ENCODE peak calls at places on chromosomes 11 and 22, in seven cellular contexts. Y, V, E, M, G, C and S are unnamed samples.

GRCh38 chr22:41576877-41577276 is 12.8 kb downstream of the PMM1 start:
- DNase-seq in Y (peak; percentile 72), V (peak; percentile 62), E (peak; percentile 52), M (no peak), G (peak; percentile 72), C (peak; percentile 82), S (peak; percentile 60)

GRCh38 chr22:49040754-49041467 is 786.8 kb downstream of the BRD1 start:
- DNase-seq in Y (no peak), V (no peak), E (no peak), M (no peak), G (no peak), C (no peak), S (no peak)

GRCh38 chr22:37314315-37315046 is 32.2 kb downstream of the CYTH4 start:
- DNase-seq in Y (no peak), V (no peak), E (no peak), M (no peak), G (no peak), C (no peak), S (no peak)

GRCh38 chr11:65911682-65912568 is 6.9 kb downstream of the C11orf68 start:
- DNase-seq in Y (peak; percentile 69), V (peak; percentile 95), E (peak; percentile 87), M (no peak), G (peak; percentile 79), C (no peak), S (no peak)

GRCh38 chr11:70233511-70233919 is 30.4 kb downstream of the FADD start:
- DNase-seq in Y (no peak), V (peak; percentile 91), E (peak; percentile 91), M (peak; percentile 98), G (peak; percentile 94), C (peak; percentile 58), S (peak; percentile 41)

GRCh38 chr11:30960387-30960992 is 374.3 kb upstream of the MPPED2 start:
- DNase-seq in Y (no peak), V (peak; percentile 76), E (peak; percentile 47), M (peak; percentile 10), G (peak; percentile 75), C (peak; percentile 44), S (no peak)

GRCh38 chr11:2343502-2343901 is 33.6 kb upstream of the CD81 start:
- DNase-seq in Y (no peak), V (no peak), E (no peak), M (no peak), G (no peak), C (no peak), S (no peak)

GRCh38 chr11:79097279-79097875 is 343.5 kb downstream of the TENM4 start:
- DNase-seq in Y (no peak), V (no peak), E (no peak), M (no peak), G (no peak), C (no peak), S (no peak)

GRCh38 chr11:105124756-105125155 is 14.8 kb downstream of the CARD18 start:
- DNase-seq in Y (no peak), V (no peak), E (no peak), M (no peak), G (no peak), C (no peak), S (no peak)

GRCh38 chr22:46815896-46816721 is 53.7 kb downstream of the TBC1D22A start:
- DNase-seq in Y (no peak), V (peak; percentile 71), E (peak; percentile 66), M (no peak), G (no peak), C (peak; percentile 39), S (no peak)

GRCh38 chr11:94791216-94791889 is 23.2 kb downstream of the AMOTL1 start:
- DNase-seq in Y (no peak), V (peak; percentile 53), E (no peak), M (no peak), G (no peak), C (no peak), S (no peak)

GRCh38 chr11:63998558-63999348 is 12.5 kb downstream of the OTUB1 start:
- DNase-seq in Y (no peak), V (no peak), E (no peak), M (no peak), G (peak; percentile 37), C (no peak), S (peak; percentile 65)

GRCh38 chr11:64251986-64252837 is 882 bp downstream of the PLCB3 start:
- DNase-seq in Y (peak; percentile 74), V (peak; percentile 81), E (no peak), M (no peak), G (no peak), C (no peak), S (peak; percentile 78)

GRCh38 chr11:130166457-130166784 is 6.8 kb downstream of the ST14 start:
- DNase-seq in Y (no peak), V (peak; percentile 98), E (peak; percentile 99), M (peak; percentile 88), G (peak; percentile 81), C (peak; percentile 33), S (peak; percentile 49)

GRCh38 chr11:126781942-126782341 is 218.6 kb downstream of the KIRREL3 start:
- DNase-seq in Y (no peak), V (no peak), E (no peak), M (no peak), G (no peak), C (no peak), S (no peak)

GRCh38 chr11:60844045-60844869 is 2.3 kb downstream of the CCDC86 start:
- DNase-seq in Y (peak; percentile 38), V (peak; percentile 70), E (peak; percentile 56), M (no peak), G (no peak), C (no peak), S (no peak)

GRCh38 chr11:128196235-128196634 is 391.1 kb downstream of the ETS1 start:
- DNase-seq in Y (no peak), V (peak; percentile 63), E (no peak), M (no peak), G (no peak), C (no peak), S (no peak)

GRCh38 chr11:133681901-133682300 is 149.6 kb upstream of the OPCML start:
- DNase-seq in Y (no peak), V (no peak), E (no peak), M (no peak), G (no peak), C (no peak), S (no peak)

GRCh38 chr11:107824668-107825369 is 33.8 kb downstream of the SLC35F2 start:
- DNase-seq in Y (no peak), V (peak; percentile 22), E (peak; percentile 38), M (no peak), G (no peak), C (no peak), S (no peak)

GRCh38 chr11:11733246-11733763 is 108.5 kb upstream of the USP47 start:
- DNase-seq in Y (no peak), V (no peak), E (no peak), M (no peak), G (no peak), C (no peak), S (no peak)

GRCh38 chr11:128733440-128734115 is 39.7 kb downstream of the FLI1 start:
- DNase-seq in Y (no peak), V (no peak), E (peak; percentile 66), M (no peak), G (no peak), C (no peak), S (no peak)

GRCh38 chr11:42338056-42338455 is 878.6 kb upstream of the LRRC4C start:
- DNase-seq in Y (no peak), V (no peak), E (no peak), M (no peak), G (no peak), C (no peak), S (no peak)
- H3K4me1 ChIP-seq in Y (no peaks in the 10 kb centered on the region), V (no peaks in the 10 kb centered on the region), E (no peaks in the 10 kb centered on the region), M (no peaks in the 10 kb centered on the region), G (no peaks in the 10 kb centered on the region), C (no peaks in the 10 kb centered on the region), S (no peaks in the 10 kb centered on the region)

GRCh38 chr11:121899534-121899933 is 216.5 kb downstream of the BLID start:
- DNase-seq in Y (no peak), V (no peak), E (no peak), M (no peak), G (no peak), C (no peak), S (no peak)

GRCh38 chr11:121898913-121899312 is 217.1 kb downstream of the BLID start:
- DNase-seq in Y (no peak), V (no peak), E (peak; percentile 56), M (no peak), G (no peak), C (no peak), S (no peak)

GRCh38 chr11:121894581-121894980 is 221.4 kb downstream of the BLID start:
- DNase-seq in Y (no peak), V (peak; percentile 76), E (peak; percentile 70), M (no peak), G (no peak), C (no peak), S (no peak)

GRCh38 chr11:121892863-121893262 is 223.2 kb downstream of the BLID start:
- DNase-seq in Y (no peak), V (peak; percentile 81), E (peak; percentile 56), M (no peak), G (no peak), C (no peak), S (no peak)

DNA sequence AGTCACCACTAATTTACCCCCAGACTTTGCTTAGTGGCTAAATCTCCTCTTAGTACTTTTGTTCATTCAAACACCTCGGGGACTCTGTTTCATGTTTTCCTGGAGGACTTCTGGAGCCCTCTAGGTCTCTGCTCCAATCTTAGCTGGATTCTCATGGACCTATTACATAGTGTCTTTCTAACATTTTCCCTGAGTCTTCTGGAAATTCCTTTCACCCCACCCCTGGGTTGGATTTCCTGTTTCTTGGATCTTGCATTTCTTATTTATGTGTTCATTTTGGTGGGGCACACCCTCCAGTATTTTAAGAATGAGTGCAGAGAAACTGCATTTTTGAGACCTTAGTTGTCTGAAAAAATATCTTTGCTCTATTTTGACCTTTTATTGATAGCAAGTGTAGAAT is 220.1 kb downstream of the BLID start:
- DNase-seq in Y (no peak), V (peak; percentile 83), E (peak; percentile 61), M (no peak), G (no peak), C (no peak), S (no peak)
- H3K4me1 ChIP-seq in Y (no peaks in the 10 kb centered on the region), V (peaks cover 57% of the 10 kb centered on the region), E (peaks cover 19% of the 10 kb centered on the region), M (no peaks in the 10 kb centered on the region), G (no peaks in the 10 kb centered on the region), C (no peaks in the 10 kb centered on the region), S (no peaks in the 10 kb centered on the region)

GRCh38 chr11:36822829-36823228 is 224.8 kb upstream of the RAG2 start:
- DNase-seq in Y (no peak), V (no peak), E (no peak), M (no peak), G (no peak), C (no peak), S (no peak)
- H3K4me1 ChIP-seq in Y (no peaks in the 10 kb centered on the region), V (no peaks in the 10 kb centered on the region), E (no peaks in the 10 kb centered on the region), M (no peaks in the 10 kb centered on the region), G (no peaks in the 10 kb centered on the region), C (no peaks in the 10 kb centered on the region), S (no peaks in the 10 kb centered on the region)

GRCh38 chr11:62559204-62559603 is 12.6 kb upstream of the AHNAK start:
- DNase-seq in Y (peak; percentile 12), V (no peak), E (no peak), M (no peak), G (no peak), C (no peak), S (no peak)

GRCh38 chr11:62558669-62559068 is 12.1 kb upstream of the AHNAK start:
- DNase-seq in Y (peak; percentile 35), V (no peak), E (no peak), M (no peak), G (no peak), C (no peak), S (no peak)

GRCh38 chr11:62555464-62556092 is 9.0 kb upstream of the AHNAK start:
- DNase-seq in Y (peak; percentile 61), V (peak; percentile 49), E (peak; percentile 30), M (no peak), G (no peak), C (no peak), S (no peak)

GRCh38 chr11:62556102-62556871 is 9.7 kb upstream of the AHNAK start:
- DNase-seq in Y (peak; percentile 96), V (peak; percentile 99), E (peak; percentile 95), M (peak; percentile 87), G (peak; percentile 95), C (no peak), S (peak; percentile 89)

GRCh38 chr11:62556872-62557631 is 10.4 kb upstream of the AHNAK start:
- DNase-seq in Y (peak; percentile 33), V (peak; percentile 36), E (peak; percentile 11), M (no peak), G (no peak), C (no peak), S (no peak)
- H3K4me1 ChIP-seq in Y (peaks cover 72% of the 10 kb centered on the region), V (peaks cover 59% of the 10 kb centered on the region), E (peaks cover 36% of the 10 kb centered on the region), M (peaks cover 93% of the 10 kb centered on the region), G (peaks cover 96% of the 10 kb centered on the region), C (peaks cover 79% of the 10 kb centered on the region), S (peaks cover 96% of the 10 kb centered on the region)